ENCODE peak calls at places on chromosomes 5 and 9, in six cellular contexts. G is MM.1S, T is HCT116, A is PC-3, Z is GM23248, Y is GM23338. N is an unnamed sample.

GRCh38 chr5:122933926-122934325 is 88.5 kb downstream of the SNX24 start:
- DNase-seq in G (no peak), T (no peak), A (no peak), Z (no peak), Y (no peak), N (no peak)

GRCh38 chr5:68751651-68752050 is 342.2 kb upstream of the SLC30A5 start:
- DNase-seq in G (no peak), T (no peak), A (no peak), Z (no peak), Y (no peak), N (no peak)

GRCh38 chr9:6644346-6645152 is 980 bp downstream of the GLDC start:
- DNase-seq in G (peak), T (no peak), A (no peak), Z (peak), Y (peak), N (peak)

GRCh38 chr5:76807296-76807695 is 11.5 kb upstream of the F2RL1 start:
- DNase-seq in G (no peak), T (no peak), A (peak), Z (peak), Y (peak), N (peak)

GRCh38 chr9:21970001-21970799 is 24.0 kb downstream of the CDKN2A start:
- DNase-seq in G (no peak), T (no peak), A (no peak), Z (no peak), Y (peak), N (peak)

GRCh38 chr9:125950880-125951471 is 203.8 kb downstream of the PBX3 start:
- DNase-seq in G (no peak), T (no peak), A (no peak), Z (no peak), Y (peak), N (no peak)

GRCh38 chr5:180642181-180643140 is 6.9 kb downstream of the FLT4 start:
- DNase-seq in G (no peak), T (no peak), A (no peak), Z (no peak), Y (no peak), N (no peak)

GRCh38 chr5:102922839-102923477 is 167.9 kb downstream of the PAM start:
- DNase-seq in G (no peak), T (no peak), A (peak), Z (no peak), Y (no peak), N (no peak)

GRCh38 chr9:107733530-107733907 is 243.9 kb upstream of the KLF4 start:
- DNase-seq in G (peak), T (no peak), A (no peak), Z (peak), Y (no peak), N (no peak)

GRCh38 chr5:111731638-111732037 is 25.4 kb downstream of the NREP start:
- DNase-seq in G (no peak), T (no peak), A (no peak), Z (no peak), Y (no peak), N (no peak)

GRCh38 chr9:19999491-20000057 is 210.7 kb upstream of the SLC24A2 start:
- DNase-seq in G (no peak), T (peak), A (peak), Z (peak), Y (no peak), N (no peak)

GRCh38 chr5:178555771-178556211 is 34.4 kb downstream of the COL23A1 start:
- DNase-seq in G (no peak), T (no peak), A (no peak), Z (no peak), Y (peak), N (peak)

GRCh38 chr5:17619353-17619752 is 9.2 kb downstream of the TAF11L12 start:
- DNase-seq in G (no peak), T (no peak), A (peak), Z (no peak), Y (no peak), N (no peak)

GRCh38 chr5:174910245-174910737 is 185.9 kb downstream of the MSX2 start:
- DNase-seq in G (peak), T (peak), A (peak), Z (peak), Y (peak), N (peak)

GRCh38 chr5:176677209-176677931 is 30.1 kb downstream of the TSPAN17 start:
- DNase-seq in G (no peak), T (no peak), A (no peak), Z (no peak), Y (no peak), N (no peak)

GRCh38 chr5:89293849-89294248 is 410.9 kb upstream of the MEF2C start:
- DNase-seq in G (no peak), T (no peak), A (no peak), Z (peak), Y (no peak), N (no peak)

GRCh38 chr5:153831976-153832375 is 206.7 kb downstream of the FAM114A2 start:
- DNase-seq in G (peak), T (peak), A (peak), Z (peak), Y (peak), N (peak)

GRCh38 chr9:129694265-129694664 is 28.8 kb downstream of the PRRX2 start:
- DNase-seq in G (no peak), T (no peak), A (no peak), Z (peak), Y (no peak), N (no peak)

GRCh38 chr5:141496038-141496437 is 7.2 kb downstream of the PCDHGC5 start:
- DNase-seq in G (no peak), T (no peak), A (no peak), Z (no peak), Y (peak), N (no peak)

GRCh38 chr5:26662806-26663360 is 375.5 kb downstream of the CDH9 start:
- DNase-seq in G (no peak), T (no peak), A (no peak), Z (no peak), Y (no peak), N (no peak)

GRCh38 chr5:19855453-19855852 is 132.5 kb downstream of the CDH18 start:
- DNase-seq in G (no peak), T (no peak), A (no peak), Z (peak), Y (no peak), N (no peak)

GRCh38 chr9:131675437-131676022 is 64.3 kb downstream of the RAPGEF1 start:
- DNase-seq in G (peak), T (no peak), A (no peak), Z (no peak), Y (no peak), N (no peak)

GRCh38 chr5:180441577-180441976 is 52.6 kb upstream of the CNOT6 start:
- DNase-seq in G (no peak), T (no peak), A (no peak), Z (no peak), Y (peak), N (no peak)

GRCh38 chr5:150184006-150184405 is 5.9 kb upstream of the SLC6A7 start:
- DNase-seq in G (no peak), T (no peak), A (no peak), Z (no peak), Y (no peak), N (no peak)

GRCh38 chr5:147216552-147217154 is 18.2 kb upstream of the STK32A start:
- DNase-seq in G (peak), T (no peak), A (peak), Z (peak), Y (peak), N (peak)

GRCh38 chr5:168165221-168165965 is 126.1 kb upstream of the WWC1 start:
- DNase-seq in G (peak), T (no peak), A (no peak), Z (no peak), Y (peak), N (peak)

GRCh38 chr5:60583598-60583997 is 116.4 kb downstream of the DEPDC1B start:
- DNase-seq in G (no peak), T (no peak), A (no peak), Z (peak), Y (no peak), N (no peak)

GRCh38 chr5:124649548-124650501 is 96.6 kb downstream of the ZNF608 start:
- DNase-seq in G (peak), T (no peak), A (peak), Z (peak), Y (no peak), N (no peak)

GRCh38 chr5:180889366-180889765 is 9.6 kb upstream of the BTNL8 start:
- DNase-seq in G (no peak), T (no peak), A (no peak), Z (no peak), Y (no peak), N (no peak)

GRCh38 chr5:9898319-9898718 is 268.2 kb upstream of the TAS2R1 start:
- DNase-seq in G (no peak), T (peak), A (peak), Z (peak), Y (peak), N (peak)

GRCh38 chr9:108386859-108387384 is 468.9 kb downstream of the ACTL7B start:
- DNase-seq in G (no peak), T (no peak), A (peak), Z (peak), Y (no peak), N (no peak)

DNA sequence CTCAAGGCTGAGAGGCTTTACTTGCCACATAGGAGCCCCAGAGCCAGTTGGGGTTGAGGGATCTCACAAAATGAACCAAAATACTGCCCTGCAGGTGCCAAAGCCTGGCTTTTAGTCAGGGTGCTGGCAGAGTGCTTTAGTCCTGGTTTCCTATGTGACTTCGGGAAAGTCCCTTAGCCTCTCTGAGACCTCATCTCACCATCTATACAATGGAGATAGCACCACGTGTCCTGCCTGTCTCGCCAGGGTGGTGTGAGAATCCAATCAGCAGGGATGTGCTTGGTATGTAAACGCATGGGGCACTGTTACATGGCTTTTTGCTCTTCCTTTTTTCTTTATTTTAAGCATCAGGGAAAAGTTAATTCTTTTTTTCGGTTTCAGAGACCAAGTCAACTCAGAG is 68.3 kb downstream of the SHB start:
- DNase-seq in G (peak), T (no peak), A (no peak), Z (no peak), Y (no peak), N (no peak)
- H3K4me2 ChIP-seq in G (peak), T (peak), A (no peak), Z (no peak), Y (no peak), N (no peak)

GRCh38 chr9:135937521-135938489 is 23.4 kb downstream of the UBAC1 start:
- DNase-seq in G (no peak), T (no peak), A (no peak), Z (no peak), Y (no peak), N (no peak)

GRCh38 chr9:135941288-135941995 is 19.7 kb downstream of the UBAC1 start:
- DNase-seq in G (no peak), T (no peak), A (no peak), Z (no peak), Y (no peak), N (no peak)

GRCh38 chr9:135944444-135945252 is 16.5 kb downstream of the UBAC1 start:
- DNase-seq in G (no peak), T (no peak), A (no peak), Z (no peak), Y (no peak), N (no peak)

DNA sequence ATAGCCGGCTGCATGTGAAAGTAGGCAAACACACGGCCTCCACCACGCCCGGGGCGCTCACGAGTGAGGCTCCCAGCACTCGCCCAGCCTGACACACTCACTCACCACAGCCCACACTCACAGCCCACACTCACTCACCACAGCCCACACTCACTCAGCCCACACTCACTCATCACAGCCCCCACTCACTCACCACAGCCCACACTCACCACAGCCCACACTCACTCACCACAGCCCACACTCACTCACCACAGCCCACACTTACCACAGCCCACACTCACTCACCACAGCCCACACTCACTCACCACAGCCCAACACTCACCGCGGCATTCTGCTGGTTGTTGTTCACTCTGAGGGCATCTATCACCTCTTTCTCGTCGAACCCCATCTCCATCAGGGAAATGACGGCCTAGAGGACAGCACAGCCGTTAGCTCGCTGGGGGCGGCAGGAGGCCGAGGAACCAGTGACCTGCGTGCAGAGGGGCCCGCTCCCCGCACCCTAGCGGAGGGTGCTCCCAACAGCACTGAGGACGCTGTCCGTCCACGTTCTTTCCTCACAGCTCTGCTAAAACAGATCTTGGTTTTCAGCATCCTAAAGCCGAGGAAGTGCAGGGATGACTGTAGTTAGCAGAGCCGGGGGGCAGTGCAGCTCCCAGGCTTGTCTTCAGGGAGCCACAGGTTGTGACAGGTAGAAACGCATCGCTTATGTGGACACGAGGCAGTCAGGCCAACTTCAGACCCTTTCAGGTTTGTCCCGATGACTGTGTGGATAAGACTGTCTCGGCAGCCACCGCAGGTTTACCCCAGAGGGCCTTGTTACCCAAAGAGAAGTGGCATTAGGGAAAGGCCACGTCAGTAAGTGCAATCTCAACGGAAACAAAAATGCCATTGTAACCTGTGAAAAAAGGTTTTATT is 21.6 kb downstream of the UBAC1 start:
- DNase-seq in G (no peak), T (no peak), A (no peak), Z (no peak), Y (no peak), N (no peak)
- TF ChIP-seq EZH2 in G (no peak), T (no peak), A (no peak), Z (no peak), Y (no peak), N (no peak)

GRCh38 chr5:107651326-107651725 is 19.4 kb downstream of the EFNA5 start:
- DNase-seq in G (no peak), T (no peak), A (no peak), Z (no peak), Y (peak), N (peak)

GRCh38 chr5:107640568-107640967 is 30.2 kb downstream of the EFNA5 start:
- DNase-seq in G (no peak), T (no peak), A (no peak), Z (no peak), Y (no peak), N (no peak)

DNA sequence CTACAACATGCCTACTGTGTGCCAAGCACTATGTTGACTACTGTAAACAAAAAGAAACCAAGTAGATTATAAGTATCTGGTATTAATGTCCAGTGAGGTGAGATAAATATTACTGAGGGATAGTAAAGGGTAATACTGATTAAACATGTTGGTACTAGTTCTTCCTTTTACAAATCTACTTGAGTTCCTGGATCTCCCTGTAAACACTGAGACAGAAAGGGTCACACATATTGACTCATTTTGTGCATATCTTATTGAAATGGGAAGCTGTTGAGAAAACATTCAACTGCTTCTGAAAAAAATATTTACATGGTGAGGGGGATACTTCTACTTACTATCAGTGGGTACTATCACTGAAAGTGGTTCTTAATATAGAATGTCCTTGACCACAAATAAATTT is 24.3 kb downstream of the EFNA5 start:
- DNase-seq in G (no peak), T (no peak), A (no peak), Z (no peak), Y (no peak), N (no peak)
- TF ChIP-seq EZH2phosphoT487 in G (no peak), T (no peak), A (no peak), Z (no peak), Y (no peak), N (no peak)

GRCh38 chr9:16179566-16179965 is 626.7 kb downstream of the CCDC171 start:
- DNase-seq in G (peak), T (no peak), A (no peak), Z (no peak), Y (no peak), N (no peak)
- H3K4me2 ChIP-seq in G (peak), T (no peak), A (no peak), Z (no peak), Y (no peak), N (no peak)

GRCh38 chr5:135900276-135900675 is 4.6 kb upstream of the IL9 start:
- DNase-seq in G (no peak), T (no peak), A (no peak), Z (no peak), Y (no peak), N (no peak)
- TF ChIP-seq EZH2 in G (no peak), T (no peak), A (no peak), Z (no peak), Y (no peak), N (no peak)

DNA sequence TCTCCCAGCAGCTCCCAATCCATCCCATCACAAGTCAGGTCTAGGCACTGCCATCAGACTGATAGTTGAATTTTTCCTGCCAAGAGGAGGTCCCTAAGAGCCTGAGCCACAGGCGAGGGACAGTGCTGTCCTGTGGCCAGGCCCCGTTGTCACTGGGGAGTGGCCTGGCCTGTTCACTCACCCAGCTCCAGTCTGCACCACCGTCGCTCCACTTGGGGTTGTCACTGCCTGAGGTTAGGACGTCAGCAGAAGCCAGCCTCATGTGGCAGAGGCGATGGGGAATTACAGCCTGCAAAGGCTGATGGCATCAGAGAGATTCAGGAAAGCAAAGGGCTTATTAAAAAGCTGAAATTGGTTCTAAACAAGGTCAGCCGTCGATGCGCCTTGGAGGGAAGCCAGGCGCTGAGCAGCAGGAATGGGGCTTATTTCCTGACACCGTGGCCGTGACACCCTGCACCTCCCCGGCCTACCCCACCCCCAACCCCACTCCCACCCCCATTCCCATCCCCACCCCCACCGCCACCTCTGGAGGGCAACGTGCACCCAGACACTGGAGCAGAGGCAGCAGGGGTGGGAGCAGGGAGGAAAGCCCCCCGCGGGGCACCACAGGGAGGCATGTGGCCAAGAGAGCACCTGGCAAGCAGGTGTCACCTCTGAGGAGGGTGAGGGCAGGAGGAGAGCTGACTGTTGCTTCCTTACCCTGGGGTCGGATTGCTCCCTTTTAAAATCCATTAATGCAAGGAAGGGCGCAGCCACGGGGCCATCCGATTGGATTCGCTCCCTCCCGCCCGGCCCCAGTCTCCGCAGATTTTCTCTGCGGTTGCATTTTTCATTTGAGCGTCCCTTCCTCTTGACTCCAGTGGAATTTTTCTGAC is 3.1 kb upstream of the DBH start:
- DNase-seq in G (no peak), T (no peak), A (no peak), Z (no peak), Y (no peak), N (no peak)
- TF ChIP-seq EZH2phosphoT487 in G (no peak), T (no peak), A (no peak), Z (no peak), Y (no peak), N (no peak)

GRCh38 chr9:105117111-105117682 is 127.3 kb upstream of the SLC44A1 start:
- DNase-seq in G (no peak), T (no peak), A (no peak), Z (no peak), Y (no peak), N (peak)
- H3K4me2 ChIP-seq in G (no peak), T (no peak), A (no peak), Z (no peak), Y (no peak), N (no peak)

GRCh38 chr5:128539038-128539429 is 989 bp upstream of the FBN2 start:
- DNase-seq in G (peak), T (no peak), A (no peak), Z (peak), Y (no peak), N (no peak)
- TF ChIP-seq EZH2 in G (no peak), T (no peak), A (no peak), Z (no peak), Y (peak), N (no peak)

GRCh38 chr5:373710-374602 is 52.4 kb downstream of the AHRR start:
- DNase-seq in G (no peak), T (no peak), A (peak), Z (peak), Y (peak), N (peak)
- TF ChIP-seq EZH2phosphoT487 in G (no peak), T (no peak), A (no peak), Z (no peak), Y (no peak), N (peak)

DNA sequence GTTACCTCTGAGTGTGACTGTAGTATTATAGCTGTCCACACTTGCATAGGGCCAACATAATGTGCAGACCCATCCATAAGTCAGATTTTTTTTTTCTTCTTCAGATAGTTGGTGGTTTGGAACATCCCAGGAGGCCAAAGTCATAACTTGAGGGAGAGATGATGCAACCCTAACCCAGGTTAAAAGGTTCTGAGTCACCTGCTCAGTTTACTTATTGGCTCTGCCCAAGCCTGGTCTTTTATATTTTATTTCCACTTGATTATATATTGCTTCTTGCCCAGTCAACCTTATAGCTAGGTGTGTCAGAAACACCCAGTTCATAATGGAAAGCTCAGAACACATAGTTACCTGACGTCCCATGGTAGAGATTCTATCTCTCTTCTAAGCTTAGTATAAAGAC is 113.1 kb upstream of the PCSK1 start:
- DNase-seq in G (no peak), T (no peak), A (peak), Z (peak), Y (no peak), N (no peak)
- H3K4me2 ChIP-seq in G (no peak), T (no peak), A (no peak), Z (no peak), Y (no peak), N (no peak)